ENCODE peak calls at places on chromosome 17, in ten cellular contexts. R, K, H, Q, X, V, N, E, S and G are unnamed samples.

GRCh38 chr17:4142107-4142900 is 526 bp downstream of the ZZEF1 start:
- DNase-seq in K (no peak), Q (no peak), X (peak), V (peak), R (peak), H (peak), N (no peak), E (no peak), S (peak), G (no peak)

GRCh38 chr17:81815646-81815985 is 11.7 kb downstream of the GCGR start:
- DNase-seq in R (no peak), S (no peak), K (no peak), E (no peak), Q (no peak), X (no peak), V (no peak), H (no peak), N (no peak), G (no peak)

GRCh38 chr17:3659541-3660111 is 8.8 kb downstream of the TAX1BP3 start:
- DNase-seq in R (peak), S (peak), N (no peak), Q (peak), K (peak), X (peak), H (no peak), E (peak), V (no peak), G (no peak)

GRCh38 chr17:76318586-76318985 is 10.5 kb upstream of the QRICH2 start:
- DNase-seq in N (no peak), K (no peak), R (no peak), X (no peak), H (no peak), S (peak), Q (no peak), V (no peak), E (no peak), G (no peak)

GRCh38 chr17:32449963-32450362 is 5.7 kb downstream of the PSMD11 start:
- DNase-seq in S (no peak), K (no peak), X (no peak), E (no peak), V (no peak), R (no peak), Q (no peak), N (no peak), H (no peak), G (no peak)

GRCh38 chr17:72119280-72119962 is 1.4 kb upstream of the SOX9 start:
- DNase-seq in E (no peak), S (no peak), Q (no peak), R (no peak), N (no peak), X (no peak), V (no peak), K (no peak), H (no peak), G (no peak)

GRCh38 chr17:13230908-13231307 is 213.1 kb upstream of the ELAC2 start:
- DNase-seq in H (no peak), V (no peak), Q (no peak), E (peak), S (no peak), R (no peak), N (no peak), K (no peak), X (no peak), G (no peak)

GRCh38 chr17:34163681-34164080 is 91.4 kb upstream of the CCL2 start:
- DNase-seq in H (no peak), V (no peak), R (peak), E (peak), X (no peak), K (no peak), N (no peak), S (no peak), Q (no peak), G (no peak)

GRCh38 chr17:19325542-19325941 is 37.0 kb downstream of the B9D1 start:
- DNase-seq in S (no peak), E (no peak), H (no peak), X (no peak), R (no peak), V (no peak), Q (no peak), K (no peak), N (no peak), G (no peak)

GRCh38 chr17:81044764-81045589 is 10.0 kb downstream of the BAIAP2 start:
- DNase-seq in X (no peak), S (peak), H (no peak), K (no peak), Q (no peak), E (peak), N (no peak), V (peak), R (no peak), G (peak)

GRCh38 chr17:36942031-36942599 is 4.8 kb downstream of the LHX1 start:
- DNase-seq in R (peak), E (no peak), Q (no peak), H (no peak), N (no peak), S (no peak), V (peak), K (no peak), X (no peak), G (no peak)

GRCh38 chr17:56826611-56827414 is 6.9 kb downstream of the C17orf67 start:
- DNase-seq in K (no peak), Q (no peak), E (no peak), H (no peak), X (no peak), N (no peak), R (no peak), V (no peak), S (no peak), G (no peak)

GRCh38 chr17:66675991-66676371 is 158.9 kb upstream of the CACNG5 start:
- DNase-seq in N (no peak), X (no peak), V (no peak), S (peak), R (no peak), H (no peak), K (no peak), Q (no peak), E (no peak), G (no peak)

GRCh38 chr17:74833501-74834361 is 26.0 kb downstream of the GRIN2C start:
- DNase-seq in S (peak), E (no peak), R (no peak), N (no peak), K (peak), Q (no peak), V (no peak), H (no peak), X (peak), G (no peak)

GRCh38 chr17:21287703-21288449 is 3.4 kb downstream of the MAP2K3 start:
- DNase-seq in K (peak), N (peak), H (peak), V (peak), R (no peak), E (peak), S (peak), X (peak), Q (peak), G (peak)

GRCh38 chr17:8159459-8160223 is 3.1 kb downstream of the VAMP2 start:
- DNase-seq in R (no peak), H (no peak), V (no peak), X (no peak), N (no peak), Q (no peak), K (no peak), E (no peak), S (no peak), G (no peak)

GRCh38 chr17:33225509-33225908 is 67.6 kb downstream of the ASIC2 start:
- DNase-seq in S (no peak), K (no peak), E (no peak), H (no peak), X (no peak), V (no peak), R (no peak), Q (no peak), N (no peak), G (no peak)

GRCh38 chr17:43848601-43849000 is 1.6 kb downstream of the CD300LG start:
- DNase-seq in R (no peak), V (no peak), H (no peak), K (no peak), S (no peak), N (no peak), X (no peak), E (no peak), Q (no peak), G (no peak)

GRCh38 chr17:76725580-76726230 is 701 bp downstream of the JMJD6 start:
- DNase-seq in K (no peak), Q (no peak), V (peak), N (peak), X (peak), S (peak), H (no peak), E (peak), R (no peak), G (no peak)

GRCh38 chr17:35257080-35257701 is 14.3 kb downstream of the SLFN5 start:
- DNase-seq in N (no peak), V (peak), Q (no peak), X (no peak), H (no peak), E (peak), S (peak), K (no peak), R (peak), G (no peak)

GRCh38 chr17:51087072-51087757 is 33.5 kb downstream of the SPAG9 start:
- DNase-seq in K (no peak), S (peak), E (peak), R (no peak), X (no peak), N (no peak), H (no peak), Q (no peak), V (no peak), G (no peak)

GRCh38 chr17:37079735-37080134 is 131.0 kb downstream of the AATF start:
- DNase-seq in E (peak), K (no peak), X (no peak), R (no peak), Q (no peak), S (peak), V (no peak), H (no peak), N (no peak), G (no peak)

GRCh38 chr17:35554668-35555067 is 6.0 kb downstream of the SLFN14 start:
- DNase-seq in R (no peak), V (no peak), K (no peak), Q (no peak), S (no peak), N (no peak), X (no peak), H (no peak), E (no peak), G (no peak)

GRCh38 chr17:5501725-5502124 is 15.4 kb downstream of the MIS12 start:
- DNase-seq in Q (no peak), E (no peak), H (no peak), X (no peak), V (no peak), N (no peak), S (no peak), K (no peak), R (peak), G (no peak)

GRCh38 chr17:29148257-29148789 is 31.9 kb downstream of the MYO18A start:
- DNase-seq in E (no peak), K (no peak), S (no peak), V (no peak), Q (no peak), R (no peak), H (no peak), X (no peak), N (no peak), G (no peak)

GRCh38 chr17:2400877-2401425 is at the start of gene MNT:
- DNase-seq in Q (no peak), H (peak), S (peak), K (peak), E (no peak), N (peak), V (peak), R (peak), X (peak), G (no peak)

GRCh38 chr17:50817142-50817751 is 18.1 kb upstream of the WFIKKN2 start:
- DNase-seq in V (peak), H (peak), X (peak), K (no peak), Q (no peak), R (peak), E (peak), S (no peak), N (peak), G (no peak)

GRCh38 chr17:48961516-48962233 is 6.7 kb downstream of the GIP start:
- DNase-seq in Q (no peak), R (peak), H (no peak), N (no peak), S (peak), X (peak), K (peak), V (no peak), E (peak), G (no peak)

GRCh38 chr17:35743911-35744328 is 9.1 kb downstream of the GAS2L2 start:
- DNase-seq in E (peak), V (no peak), R (peak), S (peak), K (no peak), N (no peak), Q (no peak), H (no peak), X (peak), G (no peak)

GRCh38 chr17:27217631-27218030 is 76.3 kb upstream of the WSB1 start:
- DNase-seq in S (no peak), E (no peak), H (no peak), X (no peak), K (no peak), Q (no peak), N (no peak), V (no peak), R (no peak), G (no peak)

GRCh38 chr17:9023389-9024210 is 2.3 kb downstream of the NTN1 start:
- DNase-seq in Q (no peak), S (no peak), N (no peak), X (no peak), R (peak), V (no peak), K (no peak), E (no peak), H (no peak), G (no peak)

GRCh38 chr17:49217651-49218413 is 7.3 kb downstream of the ABI3 start:
- DNase-seq in S (no peak), E (no peak), V (no peak), R (no peak), N (peak), K (no peak), Q (no peak), X (no peak), H (no peak), G (no peak)